ENCODE peak calls at places on chromosomes 13 and 19, in five cellular contexts. Z, R, E, N and F are unnamed samples.

GRCh38 chr19:15328312-15328711 is 4.0 kb downstream of the BRD4 start:
- DNase-seq in Z (no peak), R (no peak), E (no peak), N (no peak), F (no peak)

GRCh38 chr13:51221674-51222509 is at the start of gene FAM124A:
- DNase-seq in Z (peak; percentile 23), R (peak; percentile 26), E (no peak), N (peak; percentile 29), F (peak; percentile 75)

GRCh38 chr13:84096221-84096620 is 213.9 kb upstream of the SLITRK1 start:
- DNase-seq in Z (no peak), R (no peak), E (no peak), N (no peak), F (no peak)

GRCh38 chr19:37470216-37470615 is 1.1 kb downstream of the ZNF570 start:
- DNase-seq in Z (no peak), R (no peak), E (no peak), N (no peak), F (no peak)

GRCh38 chr13:27423333-27423732 is 1.1 kb upstream of the GTF3A start:
- DNase-seq in Z (no peak), R (no peak), E (no peak), N (peak; percentile 25), F (no peak)

GRCh38 chr13:28475916-28476725 is 18.8 kb downstream of the FLT1 start:
- DNase-seq in Z (peak; percentile 3), R (peak; percentile 86), E (no peak), N (peak; percentile 52), F (peak; percentile 84)

GRCh38 chr19:17227798-17228367 is 1.9 kb downstream of the OCEL1 start:
- DNase-seq in Z (no peak), R (no peak), E (no peak), N (peak; percentile 70), F (no peak)

GRCh38 chr19:7312816-7313215 is 18.6 kb upstream of the INSR start:
- DNase-seq in Z (no peak), R (no peak), E (no peak), N (no peak), F (no peak)

GRCh38 chr13:93398167-93398566 is 171.6 kb downstream of the GPC6 start:
- DNase-seq in Z (no peak), R (no peak), E (no peak), N (no peak), F (no peak)

GRCh38 chr13:99377641-99378040 is 70.4 kb upstream of the GPR183 start:
- DNase-seq in Z (no peak), R (no peak), E (no peak), N (no peak), F (no peak)

GRCh38 chr19:13990085-13990484 is 16.0 kb downstream of the RFX1 start:
- DNase-seq in Z (no peak), R (no peak), E (no peak), N (no peak), F (no peak)

GRCh38 chr13:25803626-25804025 is 248.2 kb downstream of the SHISA2 start:
- DNase-seq in Z (no peak), R (no peak), E (no peak), N (no peak), F (peak; percentile 7)

GRCh38 chr19:2291185-2291751 is 9.3 kb upstream of the PEAK3 start:
- DNase-seq in Z (no peak), R (peak; percentile 26), E (no peak), N (no peak), F (no peak)

GRCh38 chr19:36151144-36152051 is 849 bp downstream of the COX7A1 start:
- DNase-seq in Z (no peak), R (no peak), E (no peak), N (no peak), F (no peak)

GRCh38 chr13:70170689-70171088 is 62.4 kb upstream of the KLHL1 start:
- DNase-seq in Z (no peak), R (no peak), E (no peak), N (no peak), F (no peak)

GRCh38 chr13:113926951-113927660 is 46.8 kb downstream of the C13orf46 start:
- DNase-seq in Z (no peak), R (no peak), E (no peak), N (no peak), F (no peak)

GRCh38 chr19:542173-542866 is 1.5 kb upstream of the GZMM start:
- DNase-seq in Z (no peak), R (no peak), E (no peak), N (no peak), F (no peak)

GRCh38 chr13:76790519-76791289 is 95.5 kb downstream of the KCTD12 start:
- DNase-seq in Z (no peak), R (peak; percentile 40), E (no peak), N (no peak), F (no peak)

GRCh38 chr13:71852082-71852481 is 14.9 kb downstream of the DACH1 start:
- DNase-seq in Z (no peak), R (no peak), E (no peak), N (no peak), F (no peak)

GRCh38 chr13:110615322-110616102 is at the start of gene NAXD:
- DNase-seq in Z (peak; percentile 94), R (peak; percentile 94), E (peak; percentile 62), N (peak; percentile 93), F (peak; percentile 97)

GRCh38 chr19:17529239-17530158 is 18.1 kb downstream of the PGLS start:
- DNase-seq in Z (no peak), R (no peak), E (no peak), N (no peak), F (peak; percentile 40)

GRCh38 chr13:23512762-23513395 is 57.3 kb upstream of the TNFRSF19 start:
- DNase-seq in Z (no peak), R (no peak), E (no peak), N (no peak), F (no peak)

GRCh38 chr19:51066393-51066792 is 1.5 kb upstream of the KLK13 start:
- DNase-seq in Z (no peak), R (no peak), E (no peak), N (peak; percentile 19), F (no peak)

GRCh38 chr19:51063664-51064063 is 1.2 kb downstream of the KLK13 start:
- DNase-seq in Z (no peak), R (no peak), E (no peak), N (no peak), F (no peak)

GRCh38 chr19:51065221-51065960 is 499 bp upstream of the KLK13 start:
- DNase-seq in Z (no peak), R (no peak), E (no peak), N (peak; percentile 76), F (no peak)

GRCh38 chr19:51066816-51067215 is 1.9 kb upstream of the KLK13 start:
- DNase-seq in Z (no peak), R (no peak), E (no peak), N (no peak), F (no peak)

DNA sequence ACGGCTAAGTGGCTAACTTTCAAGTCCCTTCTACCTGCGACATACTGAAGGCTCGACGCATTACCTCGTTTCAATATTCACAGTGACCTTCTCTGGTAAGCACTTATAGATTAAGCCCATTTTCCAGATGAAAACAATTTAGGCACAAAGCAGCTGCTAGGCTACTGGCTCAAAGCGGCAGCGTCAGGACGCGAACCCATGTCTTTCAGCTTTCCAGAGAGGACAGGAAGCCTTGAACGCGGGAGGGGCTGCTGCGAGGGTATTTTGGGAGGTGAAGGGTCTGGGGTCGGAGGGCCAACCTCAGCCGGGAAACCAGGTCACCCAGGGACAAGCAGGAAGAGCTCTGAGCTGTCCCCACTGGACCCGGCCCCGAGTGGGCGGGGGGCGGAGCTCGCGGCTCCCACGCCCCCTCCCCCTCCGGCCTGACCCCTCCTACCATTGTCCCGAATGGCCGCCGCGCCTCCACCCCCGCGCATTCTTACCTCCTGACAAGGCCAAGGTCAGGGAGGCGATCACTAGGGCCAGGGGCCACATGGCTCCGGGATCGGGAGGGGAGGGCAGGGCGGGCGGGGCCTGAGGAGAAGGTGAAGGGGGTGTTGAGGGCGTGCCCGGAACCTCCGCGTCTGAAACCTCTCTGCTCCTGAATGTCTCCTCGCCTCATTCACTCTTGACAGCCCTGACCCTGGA is at the start of gene KLK13:
- DNase-seq in Z (peak; percentile 22), R (no peak), E (no peak), N (peak; percentile 91), F (no peak)
- H3K4me3 ChIP-seq in Z (peak within 1 kb of the TSS; percentile 46), R (no peak within 1 kb of the TSS), E (no peak within 1 kb of the TSS), N (peak within 1 kb of the TSS; percentile 38), F (no peak within 1 kb of the TSS)

DNA sequence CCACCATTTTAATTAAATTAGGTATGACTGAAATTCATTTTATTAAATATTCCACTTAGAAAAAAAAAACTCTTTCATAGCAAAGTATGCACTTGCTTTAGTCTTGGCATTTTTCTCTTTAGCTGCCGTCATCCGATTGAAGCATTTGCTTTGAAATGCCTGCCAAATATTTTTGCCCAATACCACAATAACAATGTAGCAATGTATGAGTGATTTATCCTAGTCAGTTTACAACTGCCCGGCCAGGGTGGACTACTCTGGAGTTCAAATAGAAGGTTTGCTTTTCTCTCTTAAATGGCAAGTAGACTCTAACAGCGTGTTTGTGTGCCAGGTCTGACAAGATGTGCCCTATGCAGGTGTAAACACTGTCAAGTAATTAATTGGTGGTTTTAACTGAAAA is 675.3 kb upstream of the SGCG start:
- DNase-seq in Z (no peak), R (no peak), E (no peak), N (no peak), F (no peak)
- TF ChIP-seq MYC in Z (no peak), R (no peak), E (no peak), N (no peak), F (no peak)

GRCh38 chr13:35874704-35875103 is 256.5 kb downstream of the DCLK1 start:
- DNase-seq in Z (no peak), R (no peak), E (no peak), N (no peak), F (no peak)

GRCh38 chr13:35881360-35881759 is 249.8 kb downstream of the DCLK1 start:
- DNase-seq in Z (no peak), R (no peak), E (no peak), N (no peak), F (no peak)

GRCh38 chr13:35882722-35883497 is 248.3 kb downstream of the DCLK1 start:
- DNase-seq in Z (no peak), R (no peak), E (no peak), N (no peak), F (no peak)

GRCh38 chr13:35876601-35877000 is 254.6 kb downstream of the DCLK1 start:
- DNase-seq in Z (no peak), R (no peak), E (no peak), N (no peak), F (no peak)

DNA sequence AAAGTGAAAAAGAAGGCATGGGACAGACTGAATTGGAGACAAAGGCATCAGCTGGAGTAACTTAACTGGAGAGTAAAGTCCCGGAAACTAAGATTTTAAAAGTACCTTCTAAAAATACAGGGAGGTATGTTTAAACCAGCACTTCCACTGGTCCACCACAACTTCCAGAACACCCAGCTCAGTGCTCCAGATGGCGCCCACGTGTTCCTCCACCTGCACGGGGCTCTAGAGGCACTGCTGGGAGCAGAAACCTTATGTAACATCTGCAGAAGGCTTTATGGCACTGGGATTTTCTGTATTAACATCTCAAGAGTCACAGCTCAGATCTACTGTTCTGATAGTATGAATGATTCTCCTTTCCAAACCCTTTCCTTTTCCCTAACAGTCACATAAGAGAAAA is 252.1 kb downstream of the DCLK1 start:
- DNase-seq in Z (no peak), R (no peak), E (no peak), N (no peak), F (no peak)
- TF ChIP-seq MAX in Z (no peak), R (no peak), E (no peak), N (no peak), F (no peak)

DNA sequence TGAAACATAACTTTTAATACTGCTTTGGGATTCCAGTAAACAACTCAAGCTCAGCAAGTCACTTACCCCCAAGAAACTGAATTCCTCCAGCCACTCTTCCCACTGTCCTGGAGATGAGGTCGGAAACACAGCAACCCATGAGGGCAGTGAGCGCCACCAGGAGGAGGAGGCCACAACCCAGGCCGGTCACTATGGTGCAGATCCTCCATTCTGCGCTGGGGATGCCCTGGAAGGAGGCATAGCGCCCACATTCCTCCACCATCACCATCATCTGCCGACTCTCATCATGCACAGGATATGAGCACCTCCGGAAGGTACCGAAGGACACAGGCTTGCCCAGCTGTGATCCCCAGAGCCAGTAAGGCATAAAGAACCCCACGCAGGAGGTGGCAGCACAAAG is 2.2 kb downstream of the LHFPL6 start:
- DNase-seq in Z (peak; percentile 2), R (no peak), E (no peak), N (no peak), F (no peak)
- H3K4me3 ChIP-seq in Z (no peak overlapping the region), R (no peak overlapping the region), E (no peak overlapping the region), N (no peak overlapping the region), F (no peak overlapping the region)